ENCODE peak calls at places on chromosomes 3 and 15, in ten cellular contexts. Q, A, Y, Z, D, V, S, M, E and G are unnamed samples.

GRCh38 chr15:78223396-78224023 is 10.9 kb downstream of the ACSBG1 start:
- DNase-seq in M (no peak), Q (no peak), V (no peak), Y (no peak), A (no peak), D (no peak), Z (no peak), E (no peak), S (no peak), G (no peak)

GRCh38 chr3:102165367-102165766 is 269.4 kb upstream of the ZPLD1 start:
- DNase-seq in A (no peak), Z (no peak), V (no peak), E (no peak), M (no peak), Q (no peak), Y (no peak), S (no peak), D (peak), G (no peak)

GRCh38 chr15:88091444-88092016 is 165.0 kb downstream of the NTRK3 start:
- DNase-seq in Q (no peak), S (no peak), D (no peak), A (no peak), M (no peak), V (no peak), E (no peak), Y (no peak), Z (no peak), G (no peak)

GRCh38 chr15:71685420-71685993 is 124.8 kb upstream of the NR2E3 start:
- DNase-seq in Z (no peak), Y (no peak), S (no peak), E (no peak), D (no peak), V (no peak), Q (no peak), A (no peak), M (no peak), G (no peak)

GRCh38 chr3:112360574-112360973 is 27.6 kb downstream of the CD200 start:
- DNase-seq in Z (no peak), S (peak), V (no peak), E (no peak), D (no peak), A (no peak), M (peak), Q (no peak), Y (no peak), G (no peak)

GRCh38 chr3:47890832-47891620 is 88.1 kb downstream of the DHX30 start:
- DNase-seq in Z (no peak), S (no peak), V (no peak), D (no peak), E (no peak), M (no peak), Y (no peak), Q (peak), A (no peak), G (no peak)

GRCh38 chr3:99549220-99549619 is 89.2 kb upstream of the COL8A1 start:
- DNase-seq in A (no peak), V (no peak), Q (no peak), M (no peak), D (no peak), Z (no peak), Y (no peak), E (no peak), S (no peak), G (no peak)

GRCh38 chr15:61137139-61137792 is 91.8 kb downstream of the RORA start:
- DNase-seq in E (no peak), D (peak), Q (no peak), V (no peak), Y (no peak), S (no peak), M (no peak), Z (no peak), A (no peak), G (no peak)

GRCh38 chr3:69541823-69542264 is 156.0 kb upstream of the FRMD4B start:
- DNase-seq in M (no peak), Y (no peak), V (no peak), S (no peak), A (no peak), D (peak), Z (no peak), E (peak), Q (no peak), G (no peak)

GRCh38 chr15:101426761-101427333 is 62.7 kb downstream of the PCSK6 start:
- DNase-seq in E (no peak), V (no peak), S (no peak), Z (no peak), A (no peak), Q (no peak), D (no peak), Y (no peak), M (no peak), G (peak)

GRCh38 chr15:35606345-35606744 is 60.4 kb upstream of the DPH6 start:
- DNase-seq in Z (no peak), A (no peak), Y (no peak), V (no peak), Q (no peak), S (no peak), D (no peak), E (no peak), M (no peak), G (no peak)

GRCh38 chr15:73633991-73634495 is 854 bp upstream of the NPTN start:
- DNase-seq in A (peak), Y (no peak), Q (no peak), M (peak), D (peak), V (no peak), E (no peak), S (no peak), Z (peak), G (no peak)